ENCODE peak calls at places on chromosomes 3 and 15, in four cellular contexts. One of them, this sample, is unnamed.

GRCh38 chr3:176147251-176147650 is 1050.0 kb downstream of the TBL1XR1 start:
- DNase-seq in naive thymus-derived CD8-positive, alpha-beta T cell: no peak
- DNase-seq in stimulated activated CD4-positive, alpha-beta T cell treated with anti-CD3 and anti-CD28 coated beads, Interleukin-15, amount 100 ng/mL, for 24 hours: no peak
- DNase-seq in ACHN: no peak
- DNase-seq in this sample: no peak

GRCh38 chr3:43852066-43852465 is 161.3 kb downstream of the ABHD5 start:
- DNase-seq in naive thymus-derived CD8-positive, alpha-beta T cell: no peak
- DNase-seq in stimulated activated CD4-positive, alpha-beta T cell treated with anti-CD3 and anti-CD28 coated beads, Interleukin-15, amount 100 ng/mL, for 24 hours: no peak
- DNase-seq in ACHN: no peak
- DNase-seq in this sample: no peak

GRCh38 chr3:64945171-64945684 is 257.4 kb upstream of the ADAMTS9 start:
- DNase-seq in naive thymus-derived CD8-positive, alpha-beta T cell: no peak
- DNase-seq in stimulated activated CD4-positive, alpha-beta T cell treated with anti-CD3 and anti-CD28 coated beads, Interleukin-15, amount 100 ng/mL, for 24 hours: no peak
- DNase-seq in ACHN: no peak
- DNase-seq in this sample: no peak

GRCh38 chr3:124887177-124887995 is at the start of gene ITGB5:
- DNase-seq in naive thymus-derived CD8-positive, alpha-beta T cell: no peak
- DNase-seq in stimulated activated CD4-positive, alpha-beta T cell treated with anti-CD3 and anti-CD28 coated beads, Interleukin-15, amount 100 ng/mL, for 24 hours: peak; percentile 64
- DNase-seq in ACHN: peak; percentile 83
- DNase-seq in this sample: no peak

GRCh38 chr3:188369526-188369925 is 215.6 kb downstream of the LPP start:
- DNase-seq in naive thymus-derived CD8-positive, alpha-beta T cell: no peak
- DNase-seq in stimulated activated CD4-positive, alpha-beta T cell treated with anti-CD3 and anti-CD28 coated beads, Interleukin-15, amount 100 ng/mL, for 24 hours: no peak
- DNase-seq in ACHN: no peak
- DNase-seq in this sample: no peak

GRCh38 chr3:184015381-184016019 is 2.2 kb downstream of the ABCC5 start:
- DNase-seq in naive thymus-derived CD8-positive, alpha-beta T cell: no peak
- DNase-seq in stimulated activated CD4-positive, alpha-beta T cell treated with anti-CD3 and anti-CD28 coated beads, Interleukin-15, amount 100 ng/mL, for 24 hours: no peak
- DNase-seq in ACHN: no peak
- DNase-seq in this sample: no peak

GRCh38 chr3:17047162-17047561 is 162.4 kb downstream of the PLCL2 start:
- DNase-seq in naive thymus-derived CD8-positive, alpha-beta T cell: no peak
- DNase-seq in stimulated activated CD4-positive, alpha-beta T cell treated with anti-CD3 and anti-CD28 coated beads, Interleukin-15, amount 100 ng/mL, for 24 hours: no peak
- DNase-seq in ACHN: no peak
- DNase-seq in this sample: no peak

GRCh38 chr3:101011086-101011485 is 17.9 kb upstream of the ABI3BP start:
- DNase-seq in naive thymus-derived CD8-positive, alpha-beta T cell: no peak
- DNase-seq in stimulated activated CD4-positive, alpha-beta T cell treated with anti-CD3 and anti-CD28 coated beads, Interleukin-15, amount 100 ng/mL, for 24 hours: no peak
- DNase-seq in ACHN: no peak
- DNase-seq in this sample: no peak

GRCh38 chr3:84125760-84126159 is 833.0 kb upstream of the CADM2 start:
- DNase-seq in naive thymus-derived CD8-positive, alpha-beta T cell: no peak
- DNase-seq in stimulated activated CD4-positive, alpha-beta T cell treated with anti-CD3 and anti-CD28 coated beads, Interleukin-15, amount 100 ng/mL, for 24 hours: no peak
- DNase-seq in ACHN: no peak
- DNase-seq in this sample: no peak

GRCh38 chr3:86995537-86995936 is 4.6 kb upstream of the VGLL3 start:
- DNase-seq in naive thymus-derived CD8-positive, alpha-beta T cell: no peak
- DNase-seq in stimulated activated CD4-positive, alpha-beta T cell treated with anti-CD3 and anti-CD28 coated beads, Interleukin-15, amount 100 ng/mL, for 24 hours: no peak
- DNase-seq in ACHN: no peak
- DNase-seq in this sample: no peak

GRCh38 chr3:112629425-112629824 is 11.5 kb downstream of the CCDC80 start:
- DNase-seq in naive thymus-derived CD8-positive, alpha-beta T cell: no peak
- DNase-seq in stimulated activated CD4-positive, alpha-beta T cell treated with anti-CD3 and anti-CD28 coated beads, Interleukin-15, amount 100 ng/mL, for 24 hours: peak; percentile 32
- DNase-seq in ACHN: peak; percentile 73
- DNase-seq in this sample: no peak

GRCh38 chr15:75776075-75776443 is 63.4 kb upstream of the CSPG4 start:
- DNase-seq in naive thymus-derived CD8-positive, alpha-beta T cell: no peak
- DNase-seq in stimulated activated CD4-positive, alpha-beta T cell treated with anti-CD3 and anti-CD28 coated beads, Interleukin-15, amount 100 ng/mL, for 24 hours: no peak
- DNase-seq in ACHN: peak; percentile 5
- DNase-seq in this sample: no peak

GRCh38 chr3:152909180-152909883 is 74.4 kb downstream of the P2RY1 start:
- DNase-seq in naive thymus-derived CD8-positive, alpha-beta T cell: no peak
- DNase-seq in stimulated activated CD4-positive, alpha-beta T cell treated with anti-CD3 and anti-CD28 coated beads, Interleukin-15, amount 100 ng/mL, for 24 hours: no peak
- DNase-seq in ACHN: peak; percentile 1
- DNase-seq in this sample: no peak

GRCh38 chr3:187623285-187623814 is 46.8 kb downstream of the SST start:
- DNase-seq in naive thymus-derived CD8-positive, alpha-beta T cell: no peak
- DNase-seq in stimulated activated CD4-positive, alpha-beta T cell treated with anti-CD3 and anti-CD28 coated beads, Interleukin-15, amount 100 ng/mL, for 24 hours: no peak
- DNase-seq in ACHN: no peak
- DNase-seq in this sample: no peak

GRCh38 chr15:78067328-78068241 is 9.9 kb downstream of the TBC1D2B start:
- DNase-seq in naive thymus-derived CD8-positive, alpha-beta T cell: no peak
- DNase-seq in stimulated activated CD4-positive, alpha-beta T cell treated with anti-CD3 and anti-CD28 coated beads, Interleukin-15, amount 100 ng/mL, for 24 hours: no peak
- DNase-seq in ACHN: no peak
- DNase-seq in this sample: no peak